ENCODE peak calls at places on chromosomes 13 and 19, in four cellular contexts. One of them, this sample, is unnamed.
A peak's percentile ranks its signal among the peaks of the same experiment; 100 is the strongest.

GRCh38 chr13:102236830-102237621 is 164.8 kb downstream of the FGF14 start:
- DNase-seq in body of pancreas: no peak
- DNase-seq in cardiac fibroblast: no peak
- DNase-seq in WTC11: no peak
- DNase-seq in this sample: no peak

GRCh38 chr19:29404951-29405727 is 120.7 kb upstream of the VSTM2B start:
- DNase-seq in body of pancreas: peak; percentile 10
- DNase-seq in cardiac fibroblast: no peak
- DNase-seq in WTC11: peak; percentile 50
- DNase-seq in this sample: no peak

GRCh38 chr19:15243236-15243957 is 11.1 kb upstream of the EPHX3 start:
- DNase-seq in body of pancreas: no peak
- DNase-seq in cardiac fibroblast: no peak
- DNase-seq in WTC11: no peak
- DNase-seq in this sample: no peak

GRCh38 chr19:20840371-20840770 is 64.3 kb downstream of the ZNF66 start:
- DNase-seq in body of pancreas: no peak
- DNase-seq in cardiac fibroblast: no peak
- DNase-seq in WTC11: no peak
- DNase-seq in this sample: no peak

GRCh38 chr13:97109256-97109655 is 112.9 kb upstream of the MBNL2 start:
- DNase-seq in body of pancreas: no peak
- DNase-seq in cardiac fibroblast: no peak
- DNase-seq in WTC11: no peak
- DNase-seq in this sample: no peak

GRCh38 chr13:45226024-45226423 is 25.2 kb upstream of the KCTD4 start:
- DNase-seq in body of pancreas: no peak
- DNase-seq in cardiac fibroblast: no peak
- DNase-seq in WTC11: no peak
- DNase-seq in this sample: no peak

GRCh38 chr13:94921181-94921580 is 208.8 kb upstream of the SOX21 start:
- DNase-seq in body of pancreas: no peak
- DNase-seq in cardiac fibroblast: no peak
- DNase-seq in WTC11: no peak
- DNase-seq in this sample: no peak

GRCh38 chr19:11361037-11361770 is 6.0 kb downstream of the PLPPR2 start:
- DNase-seq in body of pancreas: peak; percentile 73
- DNase-seq in cardiac fibroblast: no peak
- DNase-seq in WTC11: peak; percentile 100
- DNase-seq in this sample: peak; percentile 80

GRCh38 chr19:41606215-41606837 is 20.5 kb downstream of the CEACAM4 start:
- DNase-seq in body of pancreas: no peak
- DNase-seq in cardiac fibroblast: no peak
- DNase-seq in WTC11: peak; percentile 2
- DNase-seq in this sample: no peak

GRCh38 chr13:42218576-42218975 is 53.4 kb upstream of the AKAP11 start:
- DNase-seq in body of pancreas: no peak
- DNase-seq in cardiac fibroblast: peak; percentile 12
- DNase-seq in WTC11: no peak
- DNase-seq in this sample: no peak

GRCh38 chr19:47112166-47112663 is 1.4 kb downstream of the ZC3H4 start:
- DNase-seq in body of pancreas: peak; percentile 90
- DNase-seq in cardiac fibroblast: peak; percentile 94
- DNase-seq in WTC11: peak; percentile 76
- DNase-seq in this sample: peak; percentile 66

GRCh38 chr19:18932216-18932841 is 8.7 kb downstream of the HOMER3 start:
- DNase-seq in body of pancreas: peak; percentile 71
- DNase-seq in cardiac fibroblast: peak; percentile 55
- DNase-seq in WTC11: peak; percentile 99
- DNase-seq in this sample: peak; percentile 90

GRCh38 chr13:71483733-71484132 is 383.3 kb downstream of the DACH1 start:
- DNase-seq in body of pancreas: no peak
- DNase-seq in cardiac fibroblast: no peak
- DNase-seq in WTC11: no peak
- DNase-seq in this sample: no peak

GRCh38 chr19:10061717-10062310 is 24.3 kb upstream of the SHFL start:
- DNase-seq in body of pancreas: no peak
- DNase-seq in cardiac fibroblast: no peak
- DNase-seq in WTC11: peak; percentile 52
- DNase-seq in this sample: peak; percentile 13

GRCh38 chr13:82747331-82747730 is 1134.9 kb downstream of the SLITRK1 start:
- DNase-seq in body of pancreas: no peak
- DNase-seq in cardiac fibroblast: no peak
- DNase-seq in WTC11: no peak
- DNase-seq in this sample: no peak

GRCh38 chr19:49327878-49328544 is 3.0 kb upstream of the SLC6A16 start:
- DNase-seq in body of pancreas: no peak
- DNase-seq in cardiac fibroblast: peak; percentile 44
- DNase-seq in WTC11: peak; percentile 62
- DNase-seq in this sample: no peak

GRCh38 chr19:47497821-47498520 is 14.0 kb upstream of the KPTN start:
- DNase-seq in body of pancreas: no peak
- DNase-seq in cardiac fibroblast: no peak
- DNase-seq in WTC11: no peak
- DNase-seq in this sample: no peak

GRCh38 chr13:29847501-29847983 is 2.9 kb downstream of the UBL3 start:
- DNase-seq in body of pancreas: peak; percentile 35
- DNase-seq in cardiac fibroblast: peak; percentile 56
- DNase-seq in WTC11: no peak
- DNase-seq in this sample: no peak

GRCh38 chr19:13429563-13429962 is 76.7 kb downstream of the CACNA1A start:
- DNase-seq in body of pancreas: no peak
- DNase-seq in cardiac fibroblast: no peak
- DNase-seq in WTC11: no peak
- DNase-seq in this sample: peak; percentile 52

GRCh38 chr19:28468701-28469459 is 744.1 kb downstream of the UQCRFS1 start:
- DNase-seq in body of pancreas: peak; percentile 38
- DNase-seq in cardiac fibroblast: peak; percentile 18
- DNase-seq in WTC11: peak; percentile 50
- DNase-seq in this sample: no peak

GRCh38 chr19:17302391-17303166 is 646 bp downstream of the ABHD8 start:
- DNase-seq in body of pancreas: no peak
- DNase-seq in cardiac fibroblast: no peak
- DNase-seq in WTC11: peak; percentile 40
- DNase-seq in this sample: no peak

GRCh38 chr13:78137404-78138142 is 218.9 kb upstream of the EDNRB start:
- DNase-seq in body of pancreas: peak; percentile 29
- DNase-seq in cardiac fibroblast: peak; percentile 71
- DNase-seq in WTC11: peak; percentile 46
- DNase-seq in this sample: peak; percentile 42

GRCh38 chr19:1845642-1846041 is 2.6 kb downstream of the REXO1 start:
- DNase-seq in body of pancreas: no peak
- DNase-seq in cardiac fibroblast: no peak
- DNase-seq in WTC11: no peak
- DNase-seq in this sample: no peak

GRCh38 chr13:71880753-71881541 is 13.9 kb upstream of the DACH1 start:
- DNase-seq in body of pancreas: no peak
- DNase-seq in cardiac fibroblast: no peak
- DNase-seq in WTC11: no peak
- DNase-seq in this sample: no peak

GRCh38 chr13:85347251-85347650 is 452.0 kb downstream of the SLITRK6 start:
- DNase-seq in body of pancreas: no peak
- DNase-seq in cardiac fibroblast: no peak
- DNase-seq in WTC11: no peak
- DNase-seq in this sample: no peak

GRCh38 chr13:30871713-30872029 is 34.4 kb upstream of the MEDAG start:
- DNase-seq in body of pancreas: no peak
- DNase-seq in cardiac fibroblast: peak; percentile 44
- DNase-seq in WTC11: no peak
- DNase-seq in this sample: no peak

GRCh38 chr13:30868806-30869470 is 37.1 kb upstream of the MEDAG start:
- DNase-seq in body of pancreas: no peak
- DNase-seq in cardiac fibroblast: peak; percentile 37
- DNase-seq in WTC11: no peak
- DNase-seq in this sample: no peak

GRCh38 chr13:30870916-30871712 is 35.0 kb upstream of the MEDAG start:
- DNase-seq in body of pancreas: no peak
- DNase-seq in cardiac fibroblast: no peak
- DNase-seq in WTC11: peak; percentile 21
- DNase-seq in this sample: no peak

GRCh38 chr13:30869491-30869890 is 36.6 kb upstream of the MEDAG start:
- DNase-seq in body of pancreas: no peak
- DNase-seq in cardiac fibroblast: peak; percentile 70
- DNase-seq in WTC11: no peak
- DNase-seq in this sample: no peak

GRCh38 chr13:30870049-30870884 is 35.8 kb upstream of the MEDAG start:
- DNase-seq in body of pancreas: peak; percentile 57
- DNase-seq in cardiac fibroblast: peak; percentile 99
- DNase-seq in WTC11: peak; percentile 83
- DNase-seq in this sample: no peak
- TF ChIP-seq CTCF in body of pancreas: no peak
- TF ChIP-seq CTCF in cardiac fibroblast: no peak
- TF ChIP-seq CTCF in WTC11: no peak
- TF ChIP-seq CTCF in this sample: no peak

GRCh38 chr13:51222510-51223283 is 499 bp downstream of the FAM124A start:
- DNase-seq in body of pancreas: no peak
- DNase-seq in cardiac fibroblast: no peak
- DNase-seq in WTC11: peak; percentile 28
- DNase-seq in this sample: peak; percentile 31
- TF ChIP-seq CTCF in body of pancreas: no peak
- TF ChIP-seq CTCF in cardiac fibroblast: peak; percentile 27
- TF ChIP-seq CTCF in WTC11: no peak
- TF ChIP-seq CTCF in this sample: no peak

DNA sequence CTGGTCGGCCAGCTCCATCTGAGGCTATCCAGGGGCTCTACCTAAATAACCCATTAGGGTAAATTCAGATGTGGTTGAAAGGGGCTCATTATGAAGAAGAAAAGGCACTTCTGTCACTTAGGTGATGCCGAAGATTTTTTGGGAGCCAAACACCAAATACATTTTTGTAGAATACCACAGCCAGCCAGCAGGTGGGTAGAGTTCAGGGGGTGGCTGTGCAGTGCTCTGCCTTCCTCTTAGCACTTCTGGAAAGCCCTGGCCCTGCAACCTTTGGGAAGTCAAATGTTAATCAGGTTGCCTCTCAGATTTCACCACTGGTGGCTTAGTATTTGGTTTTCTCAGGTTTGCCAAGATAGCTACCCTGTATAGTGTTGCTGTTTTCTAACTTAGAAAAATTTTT is 18.5 kb upstream of the GPR18 start:
- DNase-seq in body of pancreas: no peak
- DNase-seq in cardiac fibroblast: no peak
- DNase-seq in WTC11: peak; percentile 39
- DNase-seq in this sample: no peak
- TF ChIP-seq CTCF in body of pancreas: no peak
- TF ChIP-seq CTCF in cardiac fibroblast: no peak
- TF ChIP-seq CTCF in WTC11: no peak
- TF ChIP-seq CTCF in this sample: no peak

GRCh38 chr13:109465151-109465550 is 321.2 kb downstream of the IRS2 start:
- DNase-seq in body of pancreas: no peak
- DNase-seq in cardiac fibroblast: peak; percentile 11
- DNase-seq in WTC11: no peak
- DNase-seq in this sample: no peak

GRCh38 chr13:109468123-109468522 is 318.3 kb downstream of the IRS2 start:
- DNase-seq in body of pancreas: no peak
- DNase-seq in cardiac fibroblast: no peak
- DNase-seq in WTC11: no peak
- DNase-seq in this sample: no peak
- TF ChIP-seq CTCF in body of pancreas: no peak
- TF ChIP-seq CTCF in cardiac fibroblast: peak; percentile 1
- TF ChIP-seq CTCF in WTC11: no peak
- TF ChIP-seq CTCF in this sample: no peak

GRCh38 chr19:35460608-35461007 is 12.6 kb downstream of the FFAR2 start:
- DNase-seq in body of pancreas: no peak
- DNase-seq in cardiac fibroblast: no peak
- DNase-seq in WTC11: no peak
- DNase-seq in this sample: no peak

GRCh38 chr19:35457173-35457572 is 9.1 kb downstream of the FFAR2 start:
- DNase-seq in body of pancreas: no peak
- DNase-seq in cardiac fibroblast: no peak
- DNase-seq in WTC11: no peak
- DNase-seq in this sample: no peak

GRCh38 chr19:35459414-35460082 is 11.5 kb downstream of the FFAR2 start:
- DNase-seq in body of pancreas: peak; percentile 81
- DNase-seq in cardiac fibroblast: peak; percentile 87
- DNase-seq in WTC11: no peak
- DNase-seq in this sample: no peak

GRCh38 chr19:35458192-35458591 is 10.1 kb downstream of the FFAR2 start:
- DNase-seq in body of pancreas: no peak
- DNase-seq in cardiac fibroblast: no peak
- DNase-seq in WTC11: no peak
- DNase-seq in this sample: no peak

DNA sequence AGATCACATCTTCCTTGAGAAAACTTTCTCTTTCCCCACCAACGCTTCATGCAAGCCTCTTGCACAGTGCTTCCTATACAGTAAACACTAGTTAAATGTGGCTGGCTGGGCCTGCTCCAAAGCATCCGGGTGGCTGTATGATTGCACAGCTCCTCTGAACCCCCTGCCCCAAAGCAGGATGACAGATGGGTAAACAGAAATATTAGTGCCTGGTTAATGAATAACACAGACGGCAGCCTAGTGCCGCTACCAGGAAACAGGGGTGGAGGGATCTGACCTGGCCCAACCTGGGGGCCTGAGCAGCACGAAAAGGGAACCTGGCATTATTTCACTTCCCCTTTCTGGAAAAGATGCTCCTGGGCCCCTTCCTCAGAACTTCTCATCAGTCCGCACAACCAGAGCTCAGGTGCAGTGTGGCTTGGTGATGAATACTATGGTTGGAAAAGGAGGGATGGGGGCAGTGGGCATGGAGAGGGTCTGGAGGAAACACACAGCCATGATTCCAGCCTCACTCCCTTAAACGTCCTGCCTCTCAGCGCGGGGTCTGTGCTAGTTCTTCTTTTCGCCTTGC is 10.8 kb downstream of the FFAR2 start:
- DNase-seq in body of pancreas: peak; percentile 87
- DNase-seq in cardiac fibroblast: no peak
- DNase-seq in WTC11: no peak
- DNase-seq in this sample: no peak
- TF ChIP-seq CTCF in body of pancreas: no peak
- TF ChIP-seq CTCF in cardiac fibroblast: no peak
- TF ChIP-seq CTCF in WTC11: no peak
- TF ChIP-seq CTCF in this sample: no peak

This sample was measured in endothelial cell.